ENCODE peak calls at places on chromosomes 6 and 20, in five cellular contexts. L is transverse colon, J is AG04450, Y is thyroid gland, V is OCI-LY7. K is an unnamed sample.

GRCh38 chr6:4513561-4513960 is 262.6 kb upstream of the CDYL start:
- DNase-seq in L (no peak), J (no peak), Y (no peak), V (no peak), K (no peak)

GRCh38 chr6:170462366-170463020 is 90.6 kb downstream of the PSMB1 start:
- DNase-seq in L (no peak), J (no peak), Y (peak), V (no peak), K (no peak)

GRCh38 chr6:97947841-97948240 is 664.8 kb upstream of the MMS22L start:
- DNase-seq in L (no peak), J (no peak), Y (peak), V (no peak), K (peak)

GRCh38 chr6:79670789-79671188 is 39.7 kb downstream of the SH3BGRL2 start:
- DNase-seq in L (no peak), J (no peak), Y (no peak), V (no peak), K (no peak)

GRCh38 chr6:30341728-30342127 is 3.2 kb upstream of the RPP21 start:
- DNase-seq in L (no peak), J (no peak), Y (no peak), V (no peak), K (no peak)

GRCh38 chr6:27370391-27370790 is 18.2 kb upstream of the ZNF391 start:
- DNase-seq in L (no peak), J (no peak), Y (no peak), V (no peak), K (no peak)

GRCh38 chr20:17536944-17537444 is 5.8 kb upstream of the BFSP1 start:
- DNase-seq in L (peak), J (peak), Y (peak), V (peak), K (peak)

GRCh38 chr20:13231031-13231752 is 10.1 kb downstream of the ISM1 start:
- DNase-seq in L (no peak), J (no peak), Y (no peak), V (no peak), K (peak)

GRCh38 chr6:111779031-111779430 is 94.2 kb downstream of the FYN start:
- DNase-seq in L (no peak), J (no peak), Y (no peak), V (no peak), K (no peak)

GRCh38 chr20:44861547-44862006 is 23.9 kb upstream of the YWHAB start:
- DNase-seq in L (no peak), J (no peak), Y (peak), V (no peak), K (peak)

GRCh38 chr6:36516559-36516958 is 30.7 kb downstream of the STK38 start:
- DNase-seq in L (peak), J (no peak), Y (no peak), V (no peak), K (no peak)

GRCh38 chr6:151089916-151090443 is 149.8 kb upstream of the AKAP12 start:
- DNase-seq in L (no peak), J (no peak), Y (no peak), V (no peak), K (no peak)

GRCh38 chr6:143556529-143556928 is 45.0 kb upstream of the FUCA2 start:
- DNase-seq in L (no peak), J (peak), Y (no peak), V (no peak), K (peak)

GRCh38 chr6:157978021-157978783 is 3.5 kb upstream of the SYNJ2 start:
- DNase-seq in L (no peak), J (no peak), Y (no peak), V (no peak), K (peak)

GRCh38 chr6:169274761-169275160 is 21.1 kb upstream of the THBS2 start:
- DNase-seq in L (no peak), J (no peak), Y (no peak), V (no peak), K (peak)

GRCh38 chr6:27617700-27618689 is 145.1 kb upstream of the ZNF184 start:
- DNase-seq in L (no peak), J (no peak), Y (no peak), V (no peak), K (peak)

GRCh38 chr6:149680490-149680889 is 32.0 kb upstream of the KATNA1 start:
- DNase-seq in L (no peak), J (no peak), Y (no peak), V (no peak), K (no peak)

GRCh38 chr6:99185525-99185924 is 163.9 kb downstream of the FAXC start:
- DNase-seq in L (no peak), J (no peak), Y (no peak), V (no peak), K (no peak)

GRCh38 chr6:142313284-142313683 is 11.5 kb downstream of the ADGRG6 start:
- DNase-seq in L (no peak), J (no peak), Y (no peak), V (no peak), K (peak)

GRCh38 chr6:28839443-28840120 is 84.2 kb downstream of the TRIM27 start:
- DNase-seq in L (no peak), J (no peak), Y (no peak), V (peak), K (no peak)

GRCh38 chr6:28742668-28743270 is 181.0 kb downstream of the TRIM27 start:
- DNase-seq in L (no peak), J (no peak), Y (no peak), V (no peak), K (peak)

GRCh38 chr6:66638099-66638498 is 931.1 kb upstream of the EYS start:
- DNase-seq in L (no peak), J (no peak), Y (no peak), V (no peak), K (no peak)

GRCh38 chr20:14937021-14937420 is 599.6 kb upstream of the FLRT3 start:
- DNase-seq in L (no peak), J (no peak), Y (no peak), V (no peak), K (no peak)

GRCh38 chr6:126170875-126171489 is 168.9 kb upstream of the CENPW start:
- DNase-seq in L (peak), J (no peak), Y (no peak), V (peak), K (peak)

GRCh38 chr6:110364364-110364763 is 6.2 kb upstream of the METTL24 start:
- DNase-seq in L (no peak), J (no peak), Y (no peak), V (no peak), K (no peak)

GRCh38 chr6:110368268-110368667 is 10.1 kb upstream of the METTL24 start:
- DNase-seq in L (no peak), J (no peak), Y (no peak), V (no peak), K (no peak)

GRCh38 chr6:110367825-110368224 is 9.7 kb upstream of the METTL24 start:
- DNase-seq in L (no peak), J (no peak), Y (no peak), V (no peak), K (no peak)

GRCh38 chr6:110367001-110367400 is 8.9 kb upstream of the METTL24 start:
- DNase-seq in L (no peak), J (no peak), Y (no peak), V (no peak), K (no peak)

GRCh38 chr6:110366241-110366640 is 8.1 kb upstream of the METTL24 start:
- DNase-seq in L (no peak), J (no peak), Y (no peak), V (no peak), K (no peak)
- H3K27ac ChIP-seq in L (no peak), J (no peak), Y (no peak), V (no peak), K (no peak)

GRCh38 chr6:86511962-86512361 is 425.4 kb upstream of the HTR1E start:
- DNase-seq in L (no peak), J (no peak), Y (no peak), V (no peak), K (no peak)

GRCh38 chr6:86516087-86516486 is 421.2 kb upstream of the HTR1E start:
- DNase-seq in L (no peak), J (no peak), Y (no peak), V (peak), K (no peak)
- H3K27ac ChIP-seq in L (no peak), J (no peak), Y (no peak), V (no peak), K (no peak)

GRCh38 chr6:22322103-22322882 is 25.5 kb upstream of the PRL start:
- DNase-seq in L (no peak), J (peak), Y (no peak), V (no peak), K (no peak)
- H3K27ac ChIP-seq in L (no peak), J (no peak), Y (no peak), V (no peak), K (no peak)

DNA sequence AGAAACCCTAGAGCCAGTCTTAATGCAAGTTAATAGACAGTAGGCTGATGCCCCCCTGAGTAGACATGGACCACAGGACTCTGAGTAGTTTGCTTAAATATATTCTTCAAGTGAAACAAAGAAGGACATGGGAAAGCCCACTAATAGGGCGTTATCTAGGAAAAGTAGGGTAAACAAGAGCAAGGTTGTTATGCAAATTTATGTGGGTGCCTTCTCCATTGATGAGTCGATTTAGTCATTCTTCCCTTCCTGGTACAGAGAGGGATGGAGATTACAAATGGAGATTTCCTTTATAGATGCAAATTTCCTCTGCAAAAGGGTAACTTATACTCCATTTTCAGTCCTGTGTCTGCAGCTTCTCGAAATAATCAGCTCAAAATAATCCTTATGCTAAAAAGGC is 262.0 kb downstream of the CD83 start:
- DNase-seq in L (no peak), J (no peak), Y (no peak), V (no peak), K (no peak)
- H3K27ac ChIP-seq in L (no peak), J (no peak), Y (no peak), V (no peak), K (no peak)

GRCh38 chr6:124962617-124963415 is 579 bp downstream of the RNF217 start:
- DNase-seq in L (peak), J (no peak), Y (peak), V (no peak), K (peak)

GRCh38 chr6:124960757-124961467 is 1.3 kb upstream of the RNF217 start:
- DNase-seq in L (no peak), J (no peak), Y (no peak), V (no peak), K (peak)

GRCh38 chr6:124961784-124962611 is at the start of gene RNF217:
- DNase-seq in L (peak), J (no peak), Y (peak), V (no peak), K (peak)

GRCh38 chr6:124963416-124964083 is 1.3 kb downstream of the RNF217 start:
- DNase-seq in L (no peak), J (peak), Y (peak), V (no peak), K (peak)

GRCh38 chr6:124961468-124961783 is 811 bp upstream of the RNF217 start:
- DNase-seq in L (no peak), J (no peak), Y (no peak), V (no peak), K (no peak)
- H3K27ac ChIP-seq in L (peak), J (peak), Y (peak), V (no peak), K (peak)

DNA sequence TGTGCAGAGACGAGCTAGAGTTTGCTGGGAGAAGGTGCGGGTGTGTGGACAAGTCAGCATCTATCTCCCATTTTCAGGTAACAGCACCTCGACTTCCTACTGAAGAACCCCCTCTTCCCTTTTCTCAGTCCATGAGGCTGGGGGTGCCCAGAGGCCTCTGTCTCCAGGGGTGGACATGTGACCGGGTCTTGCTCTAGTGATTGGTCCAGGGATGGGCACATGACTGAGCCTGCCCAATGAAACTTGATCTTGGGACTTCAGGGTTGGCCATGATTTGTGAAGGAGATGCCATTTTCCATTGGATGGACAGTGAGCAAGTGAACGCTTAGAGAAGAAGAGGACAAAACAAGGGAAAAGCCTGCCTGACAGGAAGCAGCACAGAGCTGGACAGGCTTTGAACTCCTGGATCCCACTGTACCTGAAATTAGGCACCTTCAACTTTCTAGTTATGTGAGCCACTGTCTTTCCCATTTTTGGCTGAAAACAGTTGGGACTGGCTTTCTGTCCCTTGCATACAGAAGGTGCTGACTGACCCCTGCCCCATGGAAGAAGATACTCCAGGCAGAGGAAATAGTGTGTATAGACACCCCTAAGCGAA is 122.7 kb downstream of the CEBPB start:
- DNase-seq in L (no peak), J (no peak), Y (no peak), V (no peak), K (peak)
- H3K27ac ChIP-seq in L (peak), J (peak), Y (peak), V (no peak), K (peak)

GRCh38 chr20:36773123-36773547 is 428 bp downstream of the DSN1 start:
- DNase-seq in L (no peak), J (no peak), Y (no peak), V (peak), K (peak)
- H3K27ac ChIP-seq in L (peak), J (no peak), Y (peak), V (peak), K (peak)

GRCh38 chr20:35285806-35286076 is 1.2 kb upstream of the EIF6 start:
- DNase-seq in L (no peak), J (no peak), Y (no peak), V (no peak), K (peak)
- H3K27ac ChIP-seq in L (peak), J (no peak), Y (no peak), V (no peak), K (peak)

K was measured in GM23248.